ENCODE peak calls at places on chromosomes 4 and X, in five cellular contexts. U is fibroblast of gingiva; O is ACHN; N is naive thymus-derived CD8-positive, alpha-beta T cell; M is endothelial cell. G is an unnamed sample.

GRCh38 chr4:123505457-123506310 is 109.1 kb downstream of the SPRY1 start:
- DNase-seq in U (peak; percentile 41), O (peak; percentile 48), N (peak; percentile 5), M (peak; percentile 80), G (no peak)

GRCh38 chr4:8869879-8870646 is 1.6 kb downstream of the HMX1 start:
- DNase-seq in U (no peak), O (no peak), N (no peak), M (no peak), G (no peak)

GRCh38 chr4:121706595-121707021 is 9.8 kb upstream of the ANXA5 start:
- DNase-seq in U (no peak), O (peak; percentile 26), N (no peak), M (no peak), G (no peak)

GRCh38 chr4:1611501-1611870 is 72.6 kb downstream of the FAM53A start:
- DNase-seq in U (no peak), O (no peak), N (no peak), M (no peak), G (no peak)

GRCh38 chr4:141331534-141332358 is 111.1 kb downstream of the ZNF330 start:
- DNase-seq in U (no peak), O (no peak), N (no peak), M (no peak), G (no peak)

GRCh38 chr4:145423017-145423708 is 58.5 kb upstream of the SMAD1 start:
- DNase-seq in U (no peak), O (no peak), N (no peak), M (no peak), G (no peak)

GRCh38 chr4:110195561-110196205 is 2.7 kb downstream of the ELOVL6 start:
- DNase-seq in U (peak; percentile 16), O (no peak), N (no peak), M (no peak), G (no peak)

GRCh38 chr4:80186666-80187065 is 10.6 kb upstream of the PRDM8 start:
- DNase-seq in U (no peak), O (no peak), N (no peak), M (no peak), G (no peak)

GRCh38 chrX:9885150-9885549 is 82.0 kb upstream of the CLDN34 start:
- DNase-seq in U (peak; percentile 50), O (peak; percentile 46), N (peak; percentile 10), M (peak; percentile 62), G (peak; percentile 33)

GRCh38 chrX:19334945-19335626 is 8.6 kb upstream of the PDHA1 start:
- DNase-seq in U (no peak), O (peak; percentile 61), N (no peak), M (peak; percentile 4), G (peak; percentile 30)

GRCh38 chrX:12162420-12162819 is 24.1 kb downstream of the FRMPD4 start:
- DNase-seq in U (peak; percentile 0), O (no peak), N (no peak), M (no peak), G (no peak)

GRCh38 chr4:19583827-19584569 is 667.7 kb upstream of the SLIT2 start:
- DNase-seq in U (no peak), O (no peak), N (no peak), M (no peak), G (no peak)

G was measured in NCI-H460.